ENCODE peak calls at places on chromosomes 13 and 19, in six cellular contexts. N, H, M, F, I and O are unnamed samples.

GRCh38 chr19:2591537-2592291 is 110.8 kb downstream of the GNG7 start:
- DNase-seq in N (no peak), H (no peak), I (no peak), F (no peak), M (no peak), O (no peak)

GRCh38 chr19:55766466-55766865 is 2.5 kb upstream of the RFPL4AL1 start:
- DNase-seq in F (no peak), I (no peak), H (no peak), N (no peak), M (no peak), O (no peak)

GRCh38 chr13:97884707-97885468 is 68.6 kb upstream of the IPO5 start:
- DNase-seq in H (no peak), F (no peak), N (no peak), M (no peak), I (no peak), O (no peak)

GRCh38 chr19:3625996-3626472 is 556 bp downstream of the CACTIN start:
- DNase-seq in I (peak; percentile 24), F (no peak), N (no peak), H (no peak), M (no peak), O (no peak)

GRCh38 chr13:95603887-95604533 is 40.5 kb downstream of the DZIP1 start:
- DNase-seq in N (no peak), M (no peak), I (peak; percentile 11), H (no peak), F (peak; percentile 61), O (no peak)

GRCh38 chr19:18000981-18001836 is 6.8 kb upstream of the ARRDC2 start:
- DNase-seq in N (peak; percentile 93), I (peak; percentile 97), M (peak; percentile 96), H (peak; percentile 91), F (peak; percentile 89), O (peak; percentile 96)

GRCh38 chr19:56350416-56351045 is 35.9 kb upstream of the ZSCAN5A start:
- DNase-seq in H (no peak), M (no peak), N (no peak), I (peak; percentile 64), F (peak; percentile 61), O (no peak)

GRCh38 chr19:3649888-3650287 is 23.3 kb upstream of the CACTIN start:
- DNase-seq in I (no peak), N (no peak), H (no peak), F (no peak), M (no peak), O (no peak)

GRCh38 chr13:114111577-114111976 is 20.8 kb downstream of the RASA3 start:
- DNase-seq in H (no peak), I (peak; percentile 81), F (peak; percentile 31), M (no peak), N (no peak), O (no peak)

GRCh38 chr19:46901701-46902401 is 41.1 kb downstream of the ARHGAP35 start:
- DNase-seq in F (no peak), M (no peak), H (no peak), N (no peak), I (peak; percentile 34), O (no peak)

GRCh38 chr19:40721140-40721486 is 4.2 kb downstream of the ITPKC start:
- DNase-seq in H (no peak), I (no peak), M (no peak), F (no peak), N (no peak), O (no peak)
- H3K4me3 ChIP-seq in H (no peak overlapping the region), I (peak overlapping the region; percentile 96), M (peak overlapping the region; percentile 90), F (peak overlapping the region; percentile 61), N (no peak overlapping the region), O (no peak overlapping the region)

DNA sequence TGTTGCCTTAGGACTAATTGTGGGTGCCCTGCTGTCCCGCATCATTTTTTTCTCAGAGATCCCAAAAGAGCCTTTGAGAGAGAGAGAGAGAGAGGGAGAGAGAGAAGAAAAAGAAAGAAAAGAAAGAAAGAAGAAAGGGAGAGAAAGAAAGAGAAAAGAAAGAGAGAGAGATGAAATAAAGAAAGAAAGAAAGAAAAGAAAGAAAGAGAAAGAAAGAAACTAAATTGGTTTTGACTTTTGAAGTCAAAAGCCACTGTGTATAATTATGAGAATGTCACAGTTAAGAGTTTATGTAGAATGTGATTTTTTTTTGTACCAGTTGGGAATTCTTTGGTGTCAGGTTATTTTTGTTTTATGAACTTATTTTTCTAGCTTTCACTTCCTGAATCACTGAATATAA is 43.4 kb upstream of the AKAP11 start:
- DNase-seq in I (no peak), M (no peak), N (no peak), F (no peak), H (no peak), O (no peak)
- H3K4me3 ChIP-seq in I (no peak overlapping the region), M (no peak overlapping the region), N (no peak overlapping the region), F (no peak overlapping the region), H (no peak overlapping the region), O (no peak overlapping the region)

DNA sequence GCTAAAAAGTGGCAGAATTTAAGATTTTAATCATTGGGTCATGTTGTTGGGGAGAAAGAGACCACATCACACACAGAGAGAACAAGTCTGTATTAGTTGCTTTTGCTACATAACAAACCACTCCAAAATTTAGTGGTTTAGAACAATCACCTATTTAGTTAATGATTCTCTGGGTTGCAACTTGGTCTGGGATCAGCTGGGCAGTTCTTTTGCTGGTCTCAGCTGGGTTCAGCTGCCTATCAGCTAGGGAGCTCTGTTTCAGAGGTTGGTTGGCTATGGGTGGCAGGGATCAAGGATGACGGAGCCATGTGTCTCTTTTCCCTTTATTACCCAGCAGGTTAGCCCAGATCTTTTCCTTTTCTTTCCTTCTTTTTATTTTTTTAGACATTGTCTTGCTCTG is 8.9 kb downstream of the PINLYP start:
- DNase-seq in N (no peak), I (no peak), F (no peak), H (no peak), M (no peak), O (no peak)
- H3K4me3 ChIP-seq in N (no peak overlapping the region), I (no peak overlapping the region), F (no peak overlapping the region), H (no peak overlapping the region), M (no peak overlapping the region), O (no peak overlapping the region)

DNA sequence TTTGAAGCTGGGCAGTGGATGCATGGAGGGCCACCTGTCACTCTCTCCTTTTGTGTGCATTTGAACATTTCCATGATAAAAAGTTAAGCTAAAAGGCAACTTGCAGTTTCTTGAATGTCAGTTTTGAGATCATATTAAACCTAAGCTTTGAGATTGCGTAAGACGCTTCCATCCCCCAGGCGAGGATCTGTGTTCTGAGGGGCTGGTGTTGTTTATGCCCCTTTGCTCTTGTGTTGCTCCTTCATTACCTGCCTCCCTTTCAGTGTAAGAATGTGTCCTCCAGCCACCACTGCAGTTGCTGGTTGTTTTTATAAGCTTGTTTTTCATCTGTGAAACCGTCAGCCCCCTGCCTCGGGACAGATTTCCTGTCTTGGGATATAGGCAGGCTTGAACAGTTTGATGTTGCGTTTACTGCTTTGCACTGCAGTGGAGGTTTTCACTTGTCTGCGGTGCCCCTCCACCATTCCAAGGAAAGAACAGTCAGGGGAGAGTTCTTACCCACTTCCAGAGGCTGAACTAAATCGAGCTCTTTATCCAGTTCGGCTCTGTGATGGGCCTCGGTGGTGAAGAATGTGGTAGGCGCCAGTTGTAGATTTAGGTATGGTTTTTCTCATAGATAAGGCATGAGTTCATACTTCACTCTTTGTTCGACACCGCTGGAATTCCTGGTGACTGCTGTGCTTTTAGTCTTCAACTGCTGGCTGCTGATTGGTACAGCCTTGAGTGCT is 96.8 kb downstream of the ARHGEF7 start:
- DNase-seq in M (no peak), F (no peak), N (peak; percentile 58), H (no peak), I (no peak), O (no peak)
- H3K4me3 ChIP-seq in M (no peak overlapping the region), F (no peak overlapping the region), N (no peak overlapping the region), H (no peak overlapping the region), I (no peak overlapping the region), O (no peak overlapping the region)

GRCh38 chr13:40125336-40125735 is 469.9 kb downstream of the COG6 start:
- DNase-seq in H (no peak), M (no peak), I (no peak), F (no peak), N (no peak), O (no peak)

GRCh38 chr13:40127476-40127875 is 472.0 kb downstream of the COG6 start:
- DNase-seq in N (no peak), I (no peak), H (peak; percentile 18), M (no peak), F (no peak), O (no peak)

GRCh38 chr13:40124648-40125045 is 469.2 kb downstream of the COG6 start:
- DNase-seq in F (no peak), H (no peak), I (no peak), M (no peak), N (no peak), O (no peak)

GRCh38 chr13:40127925-40128324 is 472.5 kb downstream of the COG6 start:
- DNase-seq in H (no peak), I (no peak), F (no peak), M (no peak), N (no peak), O (no peak)

GRCh38 chr13:40126301-40127085 is 471.0 kb downstream of the COG6 start:
- DNase-seq in M (no peak), F (no peak), I (no peak), H (peak; percentile 41), N (no peak), O (no peak)
- H3K4me3 ChIP-seq in M (no peak overlapping the region), F (no peak overlapping the region), I (no peak overlapping the region), H (no peak overlapping the region), N (no peak overlapping the region), O (no peak overlapping the region)

GRCh38 chr19:48835734-48836088 is 580 bp downstream of the HSD17B14 start:
- DNase-seq in I (peak; percentile 90), H (peak; percentile 83), M (peak; percentile 95), F (peak; percentile 89), N (peak; percentile 65), O (peak; percentile 91)
- H3K4me3 ChIP-seq in I (peak overlapping the region; percentile 69), H (peak overlapping the region; percentile 52), M (peak overlapping the region; percentile 52), F (peak overlapping the region; percentile 54), N (no peak overlapping the region), O (no peak overlapping the region)